ENCODE peak calls at places on chromosome 19, in nine cellular contexts. B is pancreas, I is left ventricle myocardium inferior, R is cardiac muscle cell, C is BE2C, U is A549, A is testis, Z is esophagus squamous epithelium, Q is IMR-90. L is an unnamed sample. For H3K4me1, the result is how much of the 10 kb centered on the place peaks cover.

GRCh38 chr19:48975947-48976847 is 11.1 kb downstream of the FTL start:
- DNase-seq in U (peak), A (peak), I (no peak), Q (no peak), C (peak), Z (no peak), R (peak), B (no peak), L (no peak)

GRCh38 chr19:19371056-19371455 is 34.4 kb upstream of the GATAD2A start:
- DNase-seq in Q (no peak), U (no peak), I (no peak), Z (no peak), A (no peak), B (no peak), C (no peak), R (no peak), L (no peak)

GRCh38 chr19:49689133-49690072 is at the start of gene ADM5:
- DNase-seq in Z (no peak), R (peak), Q (no peak), B (peak), C (peak), U (no peak), A (no peak), I (peak), L (no peak)

GRCh38 chr19:5048091-5048726 is 79.3 kb downstream of the KDM4B start:
- DNase-seq in C (peak), Z (no peak), Q (peak), B (peak), A (peak), R (peak), I (peak), U (peak), L (peak)

GRCh38 chr19:2982983-2983350 is 5.6 kb downstream of the TLE6 start:
- DNase-seq in I (peak), Z (no peak), U (no peak), R (peak), A (peak), Q (peak), C (peak), B (peak), L (peak)

GRCh38 chr19:1259873-1260748 is 9.0 kb upstream of the CIRBP start:
- DNase-seq in U (no peak), I (no peak), A (no peak), R (no peak), Q (no peak), B (peak), Z (no peak), C (no peak), L (no peak)

GRCh38 chr19:49595006-49595818 is 4.2 kb downstream of the PRR12 start:
- DNase-seq in Z (no peak), C (no peak), R (no peak), A (no peak), B (peak), U (no peak), Q (no peak), I (no peak), L (no peak)

GRCh38 chr19:38657633-38658222 is 10.3 kb downstream of the ACTN4 start:
- DNase-seq in Z (no peak), R (no peak), U (peak), A (no peak), B (no peak), C (no peak), I (no peak), Q (peak), L (no peak)

GRCh38 chr19:15299568-15300409 is 32.5 kb downstream of the BRD4 start:
- DNase-seq in R (no peak), B (no peak), Z (no peak), A (no peak), Q (peak), I (no peak), C (no peak), U (no peak), L (no peak)

GRCh38 chr19:48868196-48868886 is at the start of gene PLEKHA4:
- DNase-seq in Q (peak), Z (no peak), C (peak), B (peak), U (no peak), A (peak), I (peak), R (no peak), L (peak)

GRCh38 chr19:58584498-58585441 is 11.6 kb upstream of the MZF1 start:
- DNase-seq in C (no peak), U (no peak), I (no peak), R (no peak), Q (no peak), A (peak), B (no peak), Z (no peak), L (no peak)

GRCh38 chr19:1389033-1389940 is 5.6 kb downstream of the NDUFS7 start:
- DNase-seq in Q (no peak), C (no peak), I (no peak), U (no peak), Z (no peak), B (no peak), A (no peak), R (no peak), L (no peak)

GRCh38 chr19:44764975-44765948 is 12.4 kb upstream of the CBLC start:
- DNase-seq in Q (no peak), C (no peak), A (no peak), I (no peak), U (no peak), Z (no peak), R (no peak), B (no peak), L (no peak)

GRCh38 chr19:14432817-14433453 is at the start of gene PKN1:
- DNase-seq in Z (no peak), B (peak), I (peak), U (peak), Q (no peak), A (peak), R (peak), C (peak), L (no peak)

GRCh38 chr19:4814625-4815425 is 16.7 kb downstream of the TICAM1 start:
- DNase-seq in R (no peak), U (no peak), A (no peak), Z (no peak), I (no peak), B (no peak), Q (peak), C (no peak), L (no peak)

GRCh38 chr19:28185646-28186045 is 1027.3 kb downstream of the UQCRFS1 start:
- DNase-seq in I (no peak), A (no peak), Q (no peak), C (no peak), B (no peak), U (no peak), R (no peak), Z (no peak), L (no peak)

GRCh38 chr19:36213793-36214387 is 575 bp downstream of the ZNF565 start:
- DNase-seq in Q (peak), A (no peak), B (no peak), I (no peak), U (peak), R (no peak), Z (no peak), C (no peak), L (no peak)

GRCh38 chr19:14349426-14349825 is 31.8 kb upstream of the ADGRE5 start:
- DNase-seq in A (no peak), I (no peak), U (no peak), B (no peak), C (no peak), Q (no peak), R (no peak), Z (no peak), L (no peak)

GRCh38 chr19:1508507-1508856 is 4.3 kb downstream of the ADAMTSL5 start:
- DNase-seq in R (no peak), C (no peak), A (no peak), I (no peak), Q (no peak), Z (no peak), B (no peak), U (no peak), L (no peak)

GRCh38 chr19:7215176-7215575 is 79.0 kb downstream of the INSR start:
- DNase-seq in C (no peak), R (no peak), I (no peak), U (no peak), Z (no peak), Q (no peak), B (no peak), A (no peak), L (no peak)

GRCh38 chr19:1394252-1395193 is 6.8 kb downstream of the GAMT start:
- DNase-seq in Q (no peak), I (no peak), C (no peak), R (no peak), A (no peak), U (no peak), B (peak), Z (no peak), L (no peak)

GRCh38 chr19:18135712-18136584 is 17.0 kb upstream of the PIK3R2 start:
- DNase-seq in B (peak), Q (no peak), Z (no peak), A (no peak), C (no peak), I (no peak), R (no peak), U (no peak), L (no peak)

GRCh38 chr19:56837004-56837403 is 3.5 kb downstream of the PEG3 start:
- DNase-seq in B (peak), Z (no peak), I (no peak), R (no peak), Q (no peak), A (peak), C (no peak), U (no peak), L (no peak)

GRCh38 chr19:2451138-2451537 is 5.6 kb downstream of the LMNB2 start:
- DNase-seq in Z (no peak), B (no peak), A (no peak), Q (no peak), U (no peak), I (no peak), R (no peak), C (no peak), L (no peak)

GRCh38 chr19:41304706-41305483 is 5.1 kb upstream of the CCDC97 start:
- DNase-seq in Q (no peak), Z (no peak), A (no peak), U (no peak), B (no peak), R (no peak), I (no peak), C (no peak), L (no peak)

GRCh38 chr19:41303941-41304340 is 6.0 kb upstream of the CCDC97 start:
- DNase-seq in Z (no peak), I (no peak), R (no peak), Q (no peak), A (no peak), C (no peak), U (no peak), B (no peak), L (no peak)

GRCh38 chr19:41299755-41300089 is 10.2 kb upstream of the CCDC97 start:
- DNase-seq in Z (no peak), U (no peak), B (no peak), Q (peak), I (peak), A (no peak), R (peak), C (no peak), L (peak)

GRCh38 chr19:41305923-41306322 is 4.0 kb upstream of the CCDC97 start:
- DNase-seq in C (no peak), I (no peak), Q (no peak), Z (no peak), B (no peak), A (no peak), R (no peak), U (no peak), L (no peak)

DNA sequence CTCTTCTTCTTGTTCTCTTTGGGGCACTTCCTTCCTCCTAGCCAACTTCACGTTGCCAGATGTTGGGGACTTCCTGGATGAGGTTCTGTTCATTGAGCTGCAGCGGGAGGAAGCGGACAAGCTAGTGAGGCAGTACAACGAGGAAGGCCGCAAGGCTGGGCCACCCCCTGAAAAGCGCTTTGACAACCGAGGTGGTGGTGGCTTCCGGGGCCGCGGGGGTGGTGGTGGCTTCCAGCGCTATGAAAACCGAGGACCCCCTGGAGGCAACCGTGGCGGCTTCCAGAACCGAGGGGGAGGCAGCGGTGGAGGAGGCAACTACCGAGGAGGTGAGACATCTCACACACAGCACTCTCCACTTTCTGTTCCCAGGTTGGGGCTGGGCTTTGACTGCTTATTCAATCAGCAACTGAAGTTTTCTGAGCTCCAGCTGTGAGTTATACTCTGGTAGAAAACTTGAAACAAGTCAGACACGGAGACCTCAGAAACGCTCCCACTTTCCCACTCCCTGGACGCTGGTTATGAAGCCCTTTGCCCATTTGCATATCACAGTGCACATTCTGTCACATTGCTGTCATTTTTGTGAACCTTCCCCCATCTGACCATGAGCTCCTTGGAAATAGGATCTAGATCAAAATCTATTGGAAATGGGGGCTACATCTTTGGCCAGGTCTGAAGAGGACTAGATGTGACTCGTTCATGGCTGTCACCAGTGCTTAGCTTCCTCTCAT is 7.2 kb upstream of the CCDC97 start:
- DNase-seq in U (no peak), Z (no peak), C (no peak), B (no peak), R (no peak), A (no peak), I (no peak), Q (no peak), L (no peak)
- H3K4me1 ChIP-seq in U (under half), Z (half or more), C (under half), B (under half), R (under half), A (under half), I (half or more), Q (under half), L (under half)

DNA sequence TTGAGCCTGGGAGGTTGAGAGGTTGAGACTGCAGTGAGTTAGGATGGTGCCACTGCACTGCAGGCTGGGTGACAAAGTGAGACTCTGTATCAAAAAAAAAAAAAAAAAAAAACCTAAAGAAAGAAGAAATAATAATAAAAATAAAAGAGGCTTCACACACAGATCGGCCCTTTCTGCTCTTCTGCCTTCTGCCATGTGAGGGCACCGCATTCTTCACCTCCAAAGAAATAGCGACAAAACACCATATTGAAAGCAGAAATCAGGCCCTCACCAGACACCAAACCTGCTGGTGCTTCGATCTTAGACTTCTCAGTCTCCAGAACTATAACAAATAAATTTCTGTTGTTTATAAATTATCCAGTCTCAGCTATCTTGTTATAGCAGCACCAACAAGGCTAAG is 3.0 kb downstream of the ZNF649 start:
- DNase-seq in B (no peak), U (no peak), C (no peak), Z (no peak), R (no peak), Q (no peak), A (no peak), I (no peak), L (no peak)
- TF ChIP-seq CTCF in B (no peak), U (no peak), C (no peak), Z (no peak), R (no peak), Q (peak), A (no peak), I (no peak), L (no peak)

DNA sequence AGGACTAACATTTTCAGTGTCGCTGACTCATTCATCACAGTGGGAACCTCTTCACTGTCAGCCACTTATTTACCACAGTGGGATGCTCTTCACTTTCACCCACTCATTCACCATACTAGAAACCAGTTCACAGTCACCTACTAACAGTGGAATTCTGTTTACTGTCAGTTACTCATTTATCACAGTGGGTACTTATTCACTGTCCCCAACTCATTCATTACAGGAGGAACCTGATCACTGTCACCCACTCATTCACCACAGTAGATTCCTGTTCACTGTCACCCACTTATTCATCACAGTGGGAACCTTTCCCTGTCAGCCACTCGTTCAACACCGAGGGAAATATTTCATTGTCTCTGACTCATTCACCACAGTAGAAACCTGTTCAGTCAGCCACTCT is 10.1 kb upstream of the ZNF85 start:
- DNase-seq in B (no peak), Q (no peak), C (no peak), Z (no peak), U (no peak), A (no peak), R (no peak), I (no peak), L (no peak)
- H3K4me3 ChIP-seq in B (no peak), Q (no peak), C (no peak), Z (no peak), U (no peak), A (no peak), R (no peak), I (no peak), L (no peak)

GRCh38 chr19:40604647-40605200 is 3.6 kb downstream of the LTBP4 start:
- DNase-seq in U (no peak), A (no peak), R (no peak), Z (no peak), I (no peak), C (no peak), B (peak), Q (no peak), L (no peak)

GRCh38 chr19:40603719-40604646 is 2.8 kb downstream of the LTBP4 start:
- DNase-seq in C (peak), A (peak), B (peak), Z (peak), I (peak), U (peak), Q (peak), R (peak), L (peak)

GRCh38 chr19:40603071-40603718 is 2.0 kb downstream of the LTBP4 start:
- DNase-seq in I (no peak), Q (peak), C (no peak), U (no peak), Z (no peak), B (no peak), R (peak), A (no peak), L (no peak)

GRCh38 chr19:40607311-40607871 is 6.2 kb downstream of the LTBP4 start:
- DNase-seq in Z (no peak), B (peak), R (no peak), Q (no peak), U (no peak), A (peak), I (no peak), C (no peak), L (no peak)

DNA sequence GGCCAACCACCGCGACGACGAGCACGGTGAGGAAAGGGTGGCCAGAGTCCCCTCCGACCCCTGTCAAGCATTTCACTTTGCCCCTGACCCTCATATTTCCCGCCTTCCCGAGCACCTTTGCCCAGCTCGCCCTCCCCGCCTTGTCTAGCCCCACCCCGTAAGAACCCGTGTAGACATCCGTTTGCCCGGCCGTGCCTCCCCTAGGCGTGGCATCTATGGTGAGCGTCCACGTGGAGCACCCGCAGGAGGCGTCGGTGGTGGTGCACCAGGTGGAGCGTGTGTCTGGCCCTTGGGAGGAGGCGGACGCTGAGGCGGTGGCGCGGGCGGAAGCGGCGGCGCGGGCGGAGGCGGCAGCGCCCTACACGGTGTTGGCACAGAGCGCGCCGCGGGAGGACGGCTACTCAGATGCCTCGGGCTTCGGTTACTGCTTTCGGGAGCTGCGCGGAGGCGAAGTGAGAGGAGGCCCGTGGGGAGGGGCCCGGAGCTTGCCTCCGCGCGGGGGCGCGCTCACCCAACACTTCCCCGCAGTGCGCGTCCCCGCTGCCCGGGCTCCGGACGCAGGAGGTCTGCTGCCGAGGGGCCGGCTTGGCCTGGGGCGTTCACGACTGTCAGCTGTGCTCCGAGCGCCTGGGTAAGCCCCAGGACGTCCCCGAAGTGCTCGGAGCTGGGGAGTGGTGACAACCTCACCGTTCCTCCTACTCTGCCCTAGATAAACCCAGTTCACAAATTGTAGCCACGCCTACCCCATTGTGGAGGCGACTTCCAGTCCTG is 4.2 kb downstream of the LTBP4 start:
- DNase-seq in R (peak), C (peak), Z (no peak), U (peak), I (peak), Q (peak), A (peak), B (peak), L (peak)
- H3K4me1 ChIP-seq in R (under half), C (under half), Z (half or more), U (half or more), I (half or more), Q (under half), A (under half), B (under half), L (under half)

GRCh38 chr19:29882719-29883105 is 59.3 kb upstream of the URI1 start:
- DNase-seq in U (no peak), C (no peak), B (no peak), I (no peak), R (no peak), Q (no peak), A (no peak), Z (no peak), L (no peak)

GRCh38 chr19:29880498-29881081 is 61.4 kb upstream of the URI1 start:
- DNase-seq in R (no peak), Q (no peak), C (no peak), Z (no peak), B (no peak), I (no peak), U (no peak), A (no peak), L (no peak)

GRCh38 chr19:29879655-29879974 is 62.4 kb upstream of the URI1 start:
- DNase-seq in R (no peak), Q (no peak), I (no peak), C (no peak), A (no peak), B (no peak), Z (no peak), U (no peak), L (no peak)

GRCh38 chr19:29878973-29879654 is 62.9 kb upstream of the URI1 start:
- DNase-seq in Z (no peak), Q (peak), R (peak), C (peak), B (no peak), U (peak), A (peak), I (no peak), L (no peak)

DNA sequence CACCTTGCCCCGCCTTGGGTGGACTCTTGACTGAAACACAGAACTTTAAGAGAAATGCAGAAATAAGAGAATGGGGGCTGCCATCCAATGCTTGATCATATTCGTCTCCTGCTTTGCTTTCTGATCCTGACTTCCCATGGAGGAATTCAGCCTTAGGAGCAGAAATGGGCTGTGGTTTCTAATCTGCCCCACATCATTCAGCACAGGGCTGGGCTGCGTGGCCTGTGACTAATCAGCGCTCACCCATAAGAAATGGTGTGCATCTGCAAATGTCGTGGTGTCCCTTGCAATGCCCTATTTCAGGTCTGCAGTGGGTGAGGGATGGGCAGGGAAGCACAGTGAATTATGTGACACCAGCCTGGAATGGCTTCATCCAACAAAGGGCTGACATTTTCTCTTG is 60.7 kb upstream of the URI1 start:
- DNase-seq in R (no peak), I (no peak), Z (no peak), Q (peak), A (no peak), U (no peak), C (no peak), B (no peak), L (no peak)
- TF ChIP-seq CTCF in R (no peak), I (no peak), Z (no peak), Q (no peak), A (no peak), U (no peak), C (no peak), B (no peak), L (no peak)

GRCh38 chr19:45876411-45877197 is 9.3 kb downstream of the IRF2BP1 start:
- DNase-seq in R (peak), Z (no peak), A (no peak), U (no peak), B (peak), Q (peak), C (no peak), I (peak), L (no peak)
- H3K4me3 ChIP-seq in R (no peak), Z (no peak), A (no peak), U (no peak), B (peak), Q (no peak), C (no peak), I (peak), L (peak)

L was measured in lung.